ENCODE peak calls at places on chromosomes 16 and 17, in six cellular contexts. J is GM12891, U is K562, H is GM12878, C is HepG2, E is H1. M is an unnamed sample.

GRCh38 chr16:3444032-3444388 is 530 bp downstream of the NAA60 start:
- DNase-seq in J (no peak), U (no peak), H (no peak), C (peak), E (no peak), M (no peak)

GRCh38 chr16:79400462-79401149 is 199.9 kb downstream of the MAF start:
- DNase-seq in J (no peak), U (peak), H (no peak), C (peak), E (no peak), M (no peak)

GRCh38 chr16:66292241-66292935 is 74.1 kb upstream of the CDH5 start:
- DNase-seq in J (no peak), U (no peak), H (no peak), C (no peak), E (no peak), M (no peak)

GRCh38 chr16:49921791-49922456 is 66.0 kb upstream of the ZNF423 start:
- DNase-seq in J (peak), U (peak), H (no peak), C (peak), E (peak), M (peak)

GRCh38 chr16:46947900-46948547 is 25.4 kb downstream of the DNAJA2 start:
- DNase-seq in J (no peak), U (peak), H (peak), C (peak), E (no peak), M (no peak)

GRCh38 chr17:50272246-50272645 is 2.0 kb upstream of the TMEM92 start:
- DNase-seq in J (no peak), U (no peak), H (no peak), C (no peak), E (peak), M (peak)

GRCh38 chr16:54657058-54657708 is 273.5 kb upstream of the IRX5 start:
- DNase-seq in J (no peak), U (no peak), H (no peak), C (no peak), E (no peak), M (no peak)

GRCh38 chr17:39122982-39123381 is 28.5 kb downstream of the PLXDC1 start:
- DNase-seq in J (no peak), U (no peak), H (no peak), C (no peak), E (no peak), M (no peak)

GRCh38 chr17:1002771-1003555 is 6.0 kb downstream of the TIMM22 start:
- DNase-seq in J (no peak), U (no peak), H (no peak), C (no peak), E (no peak), M (no peak)

GRCh38 chr16:5653789-5654188 is 556.2 kb upstream of the EEF2KMT start:
- DNase-seq in J (no peak), U (no peak), H (no peak), C (no peak), E (no peak), M (no peak)

GRCh38 chr16:19657831-19658230 is 60.2 kb downstream of the KNOP1 start:
- DNase-seq in J (no peak), U (no peak), H (no peak), C (no peak), E (no peak), M (no peak)

GRCh38 chr17:7196651-7197050 is 17.5 kb upstream of the ASGR1 start:
- DNase-seq in J (no peak), U (no peak), H (no peak), C (no peak), E (no peak), M (no peak)

GRCh38 chr17:75662511-75662910 is 4.4 kb downstream of the RECQL5 start:
- DNase-seq in J (no peak), U (no peak), H (no peak), C (no peak), E (no peak), M (no peak)

GRCh38 chr17:58692239-58693055 is at the start of gene RAD51C:
- DNase-seq in J (peak), U (peak), H (peak), C (peak), E (peak), M (peak)

GRCh38 chr17:79732246-79732645 is 1.5 kb downstream of the ENPP7 start:
- DNase-seq in J (no peak), U (no peak), H (no peak), C (no peak), E (no peak), M (no peak)

GRCh38 chr16:5058476-5058875 is 7.3 kb downstream of the C16orf89 start:
- DNase-seq in J (no peak), U (peak), H (no peak), C (peak), E (peak), M (no peak)

GRCh38 chr16:84277244-84277823 is 17.3 kb upstream of the WFDC1 start:
- DNase-seq in J (peak), U (peak), H (no peak), C (peak), E (peak), M (peak)

GRCh38 chr16:75806487-75806886 is 80.2 kb upstream of the CPHXL start:
- DNase-seq in J (no peak), U (no peak), H (no peak), C (no peak), E (no peak), M (no peak)

GRCh38 chr17:60353773-60354172 is 38.2 kb downstream of the USP32 start:
- DNase-seq in J (no peak), U (no peak), H (no peak), C (no peak), E (no peak), M (no peak)

GRCh38 chr16:55152875-55153390 is 171.1 kb upstream of the IRX6 start:
- DNase-seq in J (no peak), U (no peak), H (no peak), C (no peak), E (no peak), M (no peak)

GRCh38 chr17:82882715-82883446 is 43.1 kb upstream of the ZNF750 start:
- DNase-seq in J (no peak), U (peak), H (no peak), C (no peak), E (no peak), M (no peak)

GRCh38 chr16:25679468-25680010 is 12.2 kb upstream of the HS3ST4 start:
- DNase-seq in J (no peak), U (peak), H (no peak), C (no peak), E (no peak), M (no peak)

GRCh38 chr17:81483085-81483861 is 29.3 kb downstream of the ACTG1 start:
- DNase-seq in J (no peak), U (no peak), H (no peak), C (no peak), E (peak), M (no peak)

GRCh38 chr16:89484088-89484501 is 6.3 kb downstream of the ANKRD11 start:
- DNase-seq in J (no peak), U (no peak), H (no peak), C (no peak), E (no peak), M (no peak)

GRCh38 chr17:50268632-50269287 is 5.5 kb upstream of the TMEM92 start:
- DNase-seq in J (no peak), U (no peak), H (no peak), C (no peak), E (peak), M (peak)

GRCh38 chr17:2179615-2180295 is 123.8 kb downstream of the SMG6 start:
- DNase-seq in J (no peak), U (no peak), H (no peak), C (no peak), E (no peak), M (no peak)

GRCh38 chr17:29753845-29754439 is 131.2 kb upstream of the CORO6 start:
- DNase-seq in J (no peak), U (no peak), H (peak), C (no peak), E (no peak), M (no peak)

GRCh38 chr17:68832140-68832871 is 122.9 kb downstream of the ABCA8 start:
- DNase-seq in J (no peak), U (no peak), H (no peak), C (no peak), E (no peak), M (no peak)

GRCh38 chr16:69410285-69410990 is 14.0 kb upstream of the CYB5B start:
- DNase-seq in J (no peak), U (no peak), H (no peak), C (no peak), E (no peak), M (no peak)

GRCh38 chr17:82050761-82051641 is 610 bp downstream of the RFNG start:
- DNase-seq in J (peak), U (no peak), H (no peak), C (no peak), E (no peak), M (peak)

GRCh38 chr16:53781023-53781605 is 77.2 kb downstream of the FTO start:
- DNase-seq in J (no peak), U (no peak), H (no peak), C (peak), E (no peak), M (no peak)

GRCh38 chr17:66701462-66701861 is 133.5 kb upstream of the CACNG5 start:
- DNase-seq in J (no peak), U (no peak), H (no peak), C (no peak), E (no peak), M (no peak)

GRCh38 chr16:23121024-23121423 is 28.2 kb downstream of the USP31 start:
- DNase-seq in J (no peak), U (no peak), H (no peak), C (no peak), E (no peak), M (no peak)

GRCh38 chr16:53045554-53046250 is 7.0 kb downstream of the CHD9NB start:
- DNase-seq in J (no peak), U (no peak), H (no peak), C (no peak), E (no peak), M (no peak)

GRCh38 chr16:79728048-79728922 is 127.7 kb upstream of the MAF start:
- DNase-seq in J (no peak), U (no peak), H (no peak), C (no peak), E (no peak), M (no peak)

GRCh38 chr17:3944485-3945388 is 19.5 kb downstream of the ATP2A3 start:
- DNase-seq in J (peak), U (peak), H (no peak), C (no peak), E (peak), M (peak)

DNA sequence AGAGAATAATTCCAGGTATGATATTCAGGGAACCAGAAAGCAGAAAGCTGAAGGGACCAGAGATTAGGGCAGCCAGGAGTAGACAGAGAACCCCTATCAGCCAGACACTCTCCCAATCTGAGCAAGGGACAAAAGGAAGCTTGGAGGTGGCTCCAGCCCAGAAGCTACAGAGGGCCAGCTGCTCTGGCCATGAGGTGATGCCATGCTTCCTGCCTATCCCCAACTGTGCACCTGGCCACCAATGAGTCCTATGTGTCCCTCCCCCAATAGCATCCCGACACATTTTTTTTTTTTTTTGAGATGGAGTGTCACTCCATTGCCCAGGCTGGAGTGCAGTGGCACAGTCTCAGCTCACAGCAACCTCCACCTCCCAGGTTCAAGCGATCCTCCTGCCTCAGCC is 30.0 kb downstream of the NSMCE1 start:
- DNase-seq in J (no peak), U (no peak), H (no peak), C (no peak), E (no peak), M (no peak)
- TF ChIP-seq TAF1 in J (no peak), U (no peak), H (no peak), C (no peak), E (no peak), M (no peak)

DNA sequence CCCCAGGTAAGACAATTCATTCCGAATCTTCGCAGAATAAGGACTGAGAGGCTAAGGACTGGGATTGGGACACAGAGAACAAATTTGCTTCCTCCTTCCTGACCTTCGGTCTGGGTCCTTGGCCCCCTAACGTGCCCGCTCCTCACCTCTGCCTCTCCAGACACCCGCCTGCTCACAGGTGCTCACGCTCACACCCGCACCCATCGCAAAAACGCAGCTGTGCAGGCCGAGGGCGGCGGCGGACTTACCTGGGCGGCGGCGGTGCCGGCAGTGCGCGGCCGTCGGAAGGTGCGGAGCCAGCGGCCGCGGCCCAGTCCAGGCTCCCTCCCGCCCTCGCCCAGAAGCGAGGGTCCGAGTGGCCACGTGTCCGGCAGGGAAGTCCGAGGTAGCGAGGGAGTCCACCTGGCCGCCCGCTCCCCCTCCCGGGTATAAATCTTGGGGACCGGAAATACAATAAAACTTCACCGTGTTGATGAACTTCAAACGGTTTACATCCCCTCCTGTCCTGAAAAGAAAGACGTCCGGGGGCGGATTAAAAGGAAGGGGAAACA is 7.2 kb upstream of the HOXB9 start:
- DNase-seq in J (no peak), U (no peak), H (no peak), C (no peak), E (peak), M (no peak)
- TF ChIP-seq POLR2A in J (no peak), U (no peak), H (no peak), C (no peak), E (no peak), M (no peak)

GRCh38 chr16:30409125-30410060 is 2.0 kb downstream of the ZNF771 start:
- DNase-seq in J (peak), U (peak), H (peak), C (peak), E (peak), M (peak)

GRCh38 chr16:30407794-30408534 is 558 bp downstream of the ZNF771 start:
- DNase-seq in J (peak), U (peak), H (no peak), C (no peak), E (peak), M (no peak)

GRCh38 chr16:30401768-30402425 is 5.5 kb upstream of the ZNF771 start:
- DNase-seq in J (no peak), U (peak), H (no peak), C (peak), E (no peak), M (no peak)

DNA sequence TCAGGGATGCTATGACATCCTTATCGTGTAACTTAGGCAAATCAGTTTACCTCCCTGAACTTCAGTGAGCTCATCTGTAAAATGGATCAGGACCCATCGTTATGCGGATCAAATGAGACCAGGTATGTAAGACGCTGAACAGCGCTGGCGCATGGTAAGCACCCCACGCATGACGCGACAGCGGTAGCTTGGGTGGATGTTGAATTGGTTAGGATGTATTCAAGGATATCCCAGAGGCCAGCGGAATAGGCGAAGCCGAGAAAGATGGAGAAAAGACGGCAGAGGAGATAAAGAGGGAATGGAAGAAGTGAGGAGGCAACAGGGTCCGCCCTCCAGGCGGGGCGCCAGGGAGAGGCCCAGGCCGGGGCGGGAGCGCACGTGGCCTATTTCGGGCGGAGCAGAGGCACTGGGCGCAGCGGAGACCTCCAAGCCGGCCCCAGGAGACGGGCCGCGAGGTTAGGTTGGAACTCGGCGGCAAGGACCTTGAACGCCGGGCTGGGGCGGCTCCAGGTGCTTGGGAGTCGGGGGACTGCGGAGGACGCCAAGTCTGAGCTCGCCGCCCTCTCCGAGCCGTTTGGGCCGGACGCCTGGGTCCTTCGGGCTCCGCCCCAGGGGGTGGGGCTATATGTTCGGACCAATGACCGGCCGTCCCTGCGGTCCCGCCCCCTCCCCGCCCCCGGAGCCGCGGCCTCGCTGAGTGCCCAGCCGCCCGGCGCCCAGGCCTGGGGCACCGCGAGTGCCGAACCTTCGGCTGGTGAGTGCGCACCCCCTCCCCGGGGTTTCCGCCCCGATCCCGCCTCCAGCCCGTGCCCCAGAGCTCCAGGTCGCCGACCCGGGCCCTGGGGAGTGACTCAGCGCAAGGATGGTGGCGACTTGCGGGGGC is at the start of gene ZNF771:
- DNase-seq in J (peak), U (peak), H (no peak), C (peak), E (peak), M (peak)
- TF ChIP-seq POLR2AphosphoS5 in J (peak), U (peak), H (peak), C (peak), E (peak), M (peak)

GRCh38 chr16:68242926-68243858 is 2.0 kb upstream of the PLA2G15 start:
- DNase-seq in J (no peak), U (no peak), H (no peak), C (no peak), E (no peak), M (no peak)
- TF ChIP-seq TAF1 in J (no peak), U (no peak), H (no peak), C (no peak), E (no peak), M (no peak)

GRCh38 chr17:44219126-44219635 is 294 bp downstream of the UBTF start:
- DNase-seq in J (peak), U (no peak), H (no peak), C (peak), E (peak), M (peak)

GRCh38 chr17:44219636-44220210 is at the start of gene UBTF:
- DNase-seq in J (no peak), U (peak), H (no peak), C (peak), E (peak), M (no peak)

GRCh38 chr17:44216674-44217073 is 2.8 kb downstream of the UBTF start:
- DNase-seq in J (no peak), U (no peak), H (no peak), C (no peak), E (no peak), M (no peak)

GRCh38 chr17:44217738-44218343 is 1.6 kb downstream of the UBTF start:
- DNase-seq in J (no peak), U (no peak), H (no peak), C (no peak), E (no peak), M (no peak)

DNA sequence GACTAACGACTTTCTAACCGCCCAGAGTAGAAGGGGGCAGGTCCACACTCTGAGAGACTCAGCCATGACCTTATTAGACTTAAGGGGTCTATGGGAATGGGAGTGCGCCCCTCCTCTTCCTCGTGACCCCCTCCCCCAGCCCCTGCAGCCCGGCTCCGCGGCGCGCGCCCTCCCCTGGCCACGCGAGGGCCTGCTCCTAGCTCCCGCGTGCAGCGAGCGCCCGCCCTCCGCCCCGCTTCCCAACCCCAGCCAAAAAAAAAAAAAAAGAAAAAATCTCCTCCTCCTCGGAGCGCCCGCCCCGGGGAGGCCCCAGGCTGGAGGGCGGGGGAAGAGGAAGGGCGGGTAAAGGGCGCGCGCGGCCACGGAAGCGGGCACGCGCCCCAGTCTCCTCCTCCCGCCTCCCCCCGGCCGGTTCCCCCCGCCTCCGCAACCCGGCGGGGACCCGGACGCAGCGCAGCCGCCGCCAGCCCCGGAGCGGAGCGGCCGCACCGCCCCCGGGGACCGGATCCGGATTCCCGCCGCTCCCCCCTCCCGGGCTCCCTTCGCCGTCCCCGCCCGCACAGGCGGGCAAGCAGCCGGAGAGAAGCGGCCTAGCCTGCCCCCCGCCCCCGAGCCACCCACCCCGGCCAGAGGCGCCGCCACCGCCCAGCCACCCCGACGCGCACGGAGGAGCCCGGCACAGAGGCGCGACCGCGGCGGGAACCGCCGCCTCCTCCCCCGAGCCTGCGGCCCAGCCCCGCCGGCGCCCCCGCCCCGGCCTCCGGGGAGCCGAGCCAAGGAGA is 940 bp downstream of the UBTF start:
- DNase-seq in J (peak), U (peak), H (no peak), C (peak), E (peak), M (peak)
- TF ChIP-seq POLR2A in J (no peak), U (no peak), H (no peak), C (peak), E (peak), M (peak)

GRCh38 chr17:54968259-54968953 is at the start of the genes COX11 and STXBP4:
- DNase-seq in J (peak), U (peak), H (peak), C (peak), E (peak), M (peak)
- TF ChIP-seq POLR2AphosphoS5 in J (peak), U (peak), H (peak), C (peak), E (peak), M (peak)